ENCODE peak calls at places on chromosome 5, in ten cellular contexts. D is lower leg skin, C is sigmoid colon, Z is body of pancreas, R is tibial nerve, B is uterus, Q is NB4, S is HCT116, W is A549, E is adrenal gland. K is an unnamed sample.

GRCh38 chr5:71905804-71906711 is 187.0 kb downstream of the CARTPT start:
- DNase-seq in D (no peak), C (no peak), Z (peak; percentile 26), R (no peak), B (peak; percentile 23), Q (no peak), S (no peak), W (no peak), E (no peak), K (no peak)

GRCh38 chr5:150058480-150059126 is 27.8 kb downstream of the CSF1R start:
- DNase-seq in D (no peak), C (peak; percentile 68), Z (peak; percentile 70), R (peak; percentile 48), B (no peak), Q (peak; percentile 85), S (no peak), W (no peak), E (no peak), K (peak; percentile 13)

GRCh38 chr5:90020575-90021535 is 388.7 kb downstream of the CETN3 start:
- DNase-seq in D (no peak), C (no peak), Z (no peak), R (no peak), B (no peak), Q (peak; percentile 7), S (peak; percentile 51), W (no peak), E (no peak), K (no peak)

GRCh38 chr5:39815701-39816100 is 390.9 kb upstream of the DAB2 start:
- DNase-seq in D (no peak), C (no peak), Z (no peak), R (no peak), B (no peak), Q (no peak), S (no peak), W (no peak), E (no peak), K (no peak)

GRCh38 chr5:107594253-107595045 is 76.3 kb downstream of the EFNA5 start:
- DNase-seq in D (no peak), C (no peak), Z (no peak), R (peak; percentile 53), B (no peak), Q (no peak), S (no peak), W (no peak), E (no peak), K (no peak)

GRCh38 chr5:20575515-20575914 is 587.5 kb upstream of the CDH18 start:
- DNase-seq in D (no peak), C (no peak), Z (no peak), R (no peak), B (no peak), Q (no peak), S (no peak), W (no peak), E (no peak), K (no peak)

GRCh38 chr5:16304846-16305245 is 125.3 kb upstream of the MARCHF11 start:
- DNase-seq in D (no peak), C (no peak), Z (no peak), R (no peak), B (no peak), Q (no peak), S (no peak), W (no peak), E (no peak), K (no peak)

GRCh38 chr5:108654042-108654441 is 93.7 kb upstream of the FER start:
- DNase-seq in D (no peak), C (no peak), Z (no peak), R (no peak), B (no peak), Q (no peak), S (no peak), W (no peak), E (no peak), K (no peak)

GRCh38 chr5:37575541-37576489 is 196.7 kb downstream of the WDR70 start:
- DNase-seq in D (no peak), C (no peak), Z (peak; percentile 9), R (no peak), B (no peak), Q (no peak), S (no peak), W (no peak), E (no peak), K (peak; percentile 74)

GRCh38 chr5:23303433-23303832 is 204.0 kb upstream of the PRDM9 start:
- DNase-seq in D (no peak), C (no peak), Z (no peak), R (no peak), B (no peak), Q (no peak), S (no peak), W (no peak), E (no peak), K (no peak)

GRCh38 chr5:23305055-23305454 is 202.4 kb upstream of the PRDM9 start:
- DNase-seq in D (no peak), C (no peak), Z (no peak), R (no peak), B (no peak), Q (no peak), S (no peak), W (no peak), E (no peak), K (no peak)

GRCh38 chr5:23303836-23304235 is 203.6 kb upstream of the PRDM9 start:
- DNase-seq in D (no peak), C (no peak), Z (no peak), R (no peak), B (no peak), Q (no peak), S (no peak), W (no peak), E (no peak), K (no peak)

GRCh38 chr5:23302438-23302837 is 205.0 kb upstream of the PRDM9 start:
- DNase-seq in D (no peak), C (no peak), Z (no peak), R (no peak), B (no peak), Q (no peak), S (no peak), W (no peak), E (no peak), K (no peak)
- TF ChIP-seq POLR2A in D (no peak), C (no peak), Z (no peak), R (no peak), B (no peak), Q (no peak), S (no peak), W (no peak), E (no peak), K (no peak)

GRCh38 chr5:82277613-82277986 is 554 bp downstream of the RPS23 start:
- DNase-seq in D (no peak), C (no peak), Z (no peak), R (no peak), B (no peak), Q (no peak), S (no peak), W (no peak), E (no peak), K (peak; percentile 70)

GRCh38 chr5:82276800-82277612 is 1.1 kb downstream of the RPS23 start:
- DNase-seq in D (no peak), C (no peak), Z (no peak), R (no peak), B (no peak), Q (peak; percentile 12), S (no peak), W (no peak), E (no peak), K (peak; percentile 22)

GRCh38 chr5:82275267-82275664 is 2.9 kb downstream of the RPS23 start:
- DNase-seq in D (no peak), C (no peak), Z (no peak), R (no peak), B (no peak), Q (peak; percentile 8), S (no peak), W (no peak), E (no peak), K (peak; percentile 14)

GRCh38 chr5:82278711-82279370 is 687 bp upstream of the RPS23 start:
- DNase-seq in D (no peak), C (no peak), Z (no peak), R (no peak), B (no peak), Q (no peak), S (no peak), W (no peak), E (no peak), K (no peak)

DNA sequence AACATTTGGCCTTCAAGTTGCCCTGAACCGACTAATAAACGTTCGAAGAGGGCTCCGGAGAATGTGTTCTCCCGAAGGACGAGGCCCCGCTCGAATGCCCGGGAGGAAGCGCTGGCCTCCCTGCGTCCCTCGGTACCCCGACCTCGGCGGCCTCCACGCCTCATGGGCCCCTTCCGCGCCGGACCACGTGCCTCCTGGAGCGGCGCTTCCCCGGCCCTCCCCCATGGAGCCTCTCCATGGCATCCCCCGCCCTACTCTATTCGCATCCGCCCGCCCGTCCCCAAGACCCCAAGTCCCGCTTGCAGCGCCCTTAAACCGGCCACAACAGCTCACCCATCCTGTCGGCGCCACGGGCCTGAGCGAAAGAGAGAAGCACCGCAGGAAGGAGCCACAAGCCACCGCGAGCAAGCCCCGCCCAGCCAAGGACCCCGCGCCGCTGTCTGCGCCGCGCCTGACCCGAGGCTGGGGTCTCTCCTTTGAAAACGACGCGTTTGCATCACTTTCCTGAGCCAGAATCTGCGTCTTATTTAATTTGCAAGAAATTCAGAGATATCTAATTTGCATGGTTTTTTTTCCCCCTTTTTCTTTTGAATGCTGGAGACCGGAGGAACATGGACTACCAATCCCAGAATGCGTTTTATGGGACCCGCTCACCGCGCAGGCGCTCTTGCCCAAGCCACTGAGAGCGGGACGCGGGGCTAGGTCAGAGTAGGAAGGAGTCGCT is at the start of gene RPS23:
- DNase-seq in D (peak; percentile 97), C (peak; percentile 95), Z (peak; percentile 92), R (peak; percentile 87), B (peak; percentile 89), Q (peak; percentile 92), S (peak; percentile 84), W (peak; percentile 78), E (peak; percentile 90), K (peak; percentile 94)
- TF ChIP-seq POLR2A in D (no peak), C (no peak), Z (peak; percentile 80), R (peak; percentile 52), B (peak; percentile 28), Q (peak; percentile 85), S (no peak), W (peak; percentile 76), E (peak; percentile 53), K (peak; percentile 95)

DNA sequence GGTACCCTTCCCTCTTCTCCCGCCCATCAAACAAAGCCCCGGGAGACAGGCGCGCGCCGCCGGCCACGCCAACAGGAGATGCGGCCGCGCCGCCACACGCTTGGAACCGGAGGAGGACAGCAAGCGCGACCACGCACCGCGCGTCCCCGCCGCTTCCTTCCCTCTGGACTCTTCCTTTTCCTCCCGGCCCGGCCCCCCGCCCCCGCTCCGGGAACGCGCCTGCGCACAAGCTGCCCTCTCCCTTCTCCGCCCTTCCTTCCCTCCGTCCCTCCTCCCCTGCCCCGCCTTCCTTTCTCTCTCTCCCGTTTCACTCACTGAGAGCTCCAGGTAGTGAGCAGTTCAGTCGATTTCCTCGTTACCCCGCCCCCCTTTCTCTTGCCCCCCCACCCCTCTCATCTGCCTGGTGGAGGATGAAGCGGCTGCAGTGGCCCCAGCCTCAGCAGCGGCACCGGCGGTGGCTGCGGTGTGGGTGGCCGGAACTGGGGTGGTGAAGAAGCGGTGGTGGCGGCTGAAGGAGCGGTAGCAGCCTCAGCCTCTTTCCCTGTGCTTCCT is at the start of gene RASA1:
- DNase-seq in D (peak; percentile 99), C (peak; percentile 96), Z (peak; percentile 93), R (peak; percentile 90), B (peak; percentile 95), Q (peak; percentile 96), S (peak; percentile 90), W (peak; percentile 92), E (peak; percentile 98), K (peak; percentile 84)
- TF ChIP-seq POLR2A in D (no peak), C (peak; percentile 85), Z (peak; percentile 89), R (peak; percentile 91), B (peak; percentile 74), Q (peak; percentile 70), S (peak; percentile 68), W (peak; percentile 99), E (peak; percentile 63), K (peak; percentile 71)

GRCh38 chr5:151080620-151081425 is at the start of gene TNIP1:
- DNase-seq in D (peak; percentile 98), C (peak; percentile 97), Z (peak; percentile 94), R (peak; percentile 82), B (peak; percentile 96), Q (peak; percentile 95), S (peak; percentile 58), W (peak; percentile 88), E (peak; percentile 97), K (peak; percentile 95)
- TF ChIP-seq POLR2A in D (no peak), C (peak; percentile 57), Z (peak; percentile 89), R (peak; percentile 87), B (peak; percentile 80), Q (peak; percentile 42), S (no peak), W (peak; percentile 46), E (peak; percentile 42), K (peak; percentile 87)

K was measured in erythroblast.